ENCODE peak calls at places on chromosomes 16 and 17, in eight cellular contexts. J is COR-L47, A is T-cell, Q is RWPE1, B is A549, K is NCI-H460, H is GM04504, X is activated T-cell treated with anti-CD3 and anti-CD28 coated beads for 24 hours. R is an unnamed sample.
A peak's percentile ranks its signal among the peaks of the same experiment; 100 is the strongest.

GRCh38 chr17:1082579-1082978 is 85.7 kb downstream of the TIMM22 start:
- DNase-seq in X (no peak), H (no peak), Q (no peak), B (no peak), A (no peak), J (no peak), K (no peak), R (no peak)

GRCh38 chr16:27408012-27408601 is 6.1 kb downstream of the IL21R start:
- DNase-seq in A (no peak), H (no peak), K (no peak), J (no peak), Q (peak; percentile 20), B (no peak), X (no peak), R (no peak)

GRCh38 chr17:50107790-50108414 is 12.8 kb downstream of the PDK2 start:
- DNase-seq in J (no peak), B (no peak), K (no peak), A (no peak), H (no peak), Q (peak; percentile 91), X (no peak), R (peak; percentile 94)

GRCh38 chr17:6591599-6592158 is 35.3 kb upstream of the PITPNM3 start:
- DNase-seq in B (peak; percentile 38), K (no peak), Q (peak; percentile 44), X (no peak), H (peak; percentile 58), A (no peak), J (no peak), R (peak; percentile 92)

GRCh38 chr16:50505115-50505514 is 43.1 kb upstream of the NKD1 start:
- DNase-seq in J (no peak), A (no peak), H (no peak), X (no peak), Q (no peak), K (no peak), B (no peak), R (no peak)

GRCh38 chr17:78939615-78940014 is 14.4 kb upstream of the TIMP2 start:
- DNase-seq in A (no peak), K (no peak), B (no peak), J (no peak), X (no peak), Q (no peak), H (no peak), R (no peak)

GRCh38 chr16:30030841-30031413 is at the start of gene TLCD3B:
- DNase-seq in Q (no peak), B (no peak), H (no peak), A (no peak), X (no peak), K (no peak), J (peak; percentile 54), R (no peak)

GRCh38 chr17:44216674-44217073 is 2.8 kb downstream of the UBTF start:
- DNase-seq in X (no peak), B (no peak), J (no peak), K (no peak), H (no peak), Q (no peak), A (no peak), R (no peak)

GRCh38 chr17:12358477-12358876 is 307.2 kb upstream of the MYOCD start:
- DNase-seq in Q (no peak), B (no peak), H (no peak), J (no peak), X (no peak), A (no peak), K (no peak), R (no peak)

GRCh38 chr17:81537343-81537855 is 9.2 kb downstream of the FSCN2 start:
- DNase-seq in B (peak; percentile 77), A (no peak), H (no peak), J (peak; percentile 94), Q (no peak), K (no peak), X (no peak), R (no peak)

GRCh38 chr17:9307313-9307998 is 268.2 kb downstream of the STX8 start:
- DNase-seq in J (no peak), K (no peak), Q (no peak), X (no peak), B (no peak), A (no peak), H (no peak), R (no peak)